ENCODE peak calls at places on chromosomes 5 and 9, in four cellular contexts. S is RPMI7951, T is colonic mucosa, L is astrocyte. V is an unnamed sample.

GRCh38 chr5:43215073-43215631 is 23.1 kb downstream of the NIM1K start:
- DNase-seq in S (peak; percentile 21), T (no peak), L (no peak), V (no peak)

GRCh38 chr5:606526-607399 is 5.4 kb upstream of the CEP72 start:
- DNase-seq in S (no peak), T (no peak), L (no peak), V (no peak)

GRCh38 chr5:157259699-157260098 is 6.2 kb upstream of the CYFIP2 start:
- DNase-seq in S (no peak), T (no peak), L (no peak), V (no peak)

GRCh38 chr9:73125651-73126050 is 26.0 kb upstream of the ANXA1 start:
- DNase-seq in S (no peak), T (no peak), L (no peak), V (no peak)

GRCh38 chr5:69295088-69295754 is 37.4 kb downstream of the CCDC125 start:
- DNase-seq in S (no peak), T (no peak), L (peak; percentile 80), V (no peak)

GRCh38 chr9:107177857-107178256 is 105.2 kb upstream of the RAD23B start:
- DNase-seq in S (no peak), T (peak; percentile 20), L (no peak), V (no peak)

GRCh38 chr5:179203248-179203647 is 142.0 kb downstream of the ADAMTS2 start:
- DNase-seq in S (no peak), T (no peak), L (no peak), V (no peak)

GRCh38 chr5:179454354-179454753 is 96.0 kb upstream of the RUFY1 start:
- DNase-seq in S (no peak), T (no peak), L (no peak), V (no peak)

GRCh38 chr5:17230808-17231525 is 13.5 kb downstream of the BASP1 start:
- DNase-seq in S (no peak), T (no peak), L (no peak), V (no peak)

GRCh38 chr5:37846786-37847310 is 7.0 kb upstream of the GDNF start:
- DNase-seq in S (no peak), T (no peak), L (no peak), V (no peak)